ENCODE peak calls at places on chromosomes 5 and 9, in ten cellular contexts. R is CD4-positive, alpha-beta T cell; K is heart right ventricle; B is stimulated activated CD8-positive, alpha-beta memory T cell treated with anti-CD3 and anti-CD28 coated beads, Interleukin-2, amount 100 ng/mL, for 1 hour; Q is H7; E is cardiac fibroblast; I is LoVo; N is Peyer's patch; M is activated T-cell treated with anti-CD3 and anti-CD28 coated beads for 24 hours; T is AG04450. J is an unnamed sample.

GRCh38 chr5:59104400-59105117 is 521.7 kb downstream of the RAB3C start:
- DNase-seq in K (no peak), R (no peak), I (no peak), E (peak; percentile 39), M (no peak), Q (no peak), N (no peak), T (no peak), B (no peak), J (no peak)

GRCh38 chr9:134291961-134292871 is 34.0 kb upstream of the RXRA start:
- DNase-seq in B (no peak), E (no peak), N (no peak), M (no peak), K (peak; percentile 10), Q (peak; percentile 54), R (no peak), I (no peak), T (no peak), J (no peak)

GRCh38 chr5:83551826-83552225 is 80.3 kb downstream of the VCAN start:
- DNase-seq in I (no peak), B (no peak), M (no peak), Q (no peak), R (no peak), K (no peak), E (peak; percentile 80), N (no peak), T (peak; percentile 58), J (no peak)

GRCh38 chr5:96340357-96340756 is 92.7 kb downstream of the PCSK1 start:
- DNase-seq in N (no peak), K (no peak), I (no peak), M (no peak), B (no peak), Q (no peak), R (no peak), E (peak; percentile 51), T (no peak), J (no peak)

GRCh38 chr5:175378444-175379028 is 65.4 kb downstream of the DRD1 start:
- DNase-seq in T (peak; percentile 32), B (no peak), Q (no peak), E (no peak), N (no peak), M (no peak), I (peak; percentile 95), K (no peak), R (no peak), J (peak; percentile 96)

GRCh38 chr9:86923061-86923460 is 24.2 kb downstream of the GAS1 start:
- DNase-seq in T (no peak), E (no peak), M (no peak), B (no peak), K (no peak), Q (no peak), I (no peak), R (no peak), N (no peak), J (no peak)

GRCh38 chr5:25295067-25295466 is 650.3 kb upstream of the CDH10 start:
- DNase-seq in K (no peak), I (no peak), T (no peak), M (no peak), R (no peak), Q (no peak), E (no peak), N (no peak), B (no peak), J (no peak)

GRCh38 chr5:171596391-171596878 is 177.0 kb downstream of the FGF18 start:
- DNase-seq in M (no peak), B (no peak), I (no peak), Q (peak; percentile 81), N (no peak), R (no peak), E (peak; percentile 97), K (peak; percentile 85), T (peak; percentile 91), J (no peak)

GRCh38 chr5:133360693-133361479 is 251.5 kb downstream of the FSTL4 start:
- DNase-seq in N (no peak), M (no peak), E (no peak), T (no peak), R (no peak), B (no peak), K (no peak), I (no peak), Q (no peak), J (peak; percentile 10)

GRCh38 chr5:83426855-83427254 is 44.7 kb upstream of the VCAN start:
- DNase-seq in B (no peak), E (no peak), R (no peak), Q (no peak), K (no peak), I (no peak), N (no peak), M (no peak), T (no peak), J (no peak)

GRCh38 chr5:159419567-159419966 is 89.3 kb upstream of the IL12B start:
- DNase-seq in I (no peak), B (no peak), K (no peak), Q (peak; percentile 22), M (no peak), E (no peak), T (no peak), R (no peak), N (no peak), J (no peak)

GRCh38 chr5:73114029-73114688 is 6.2 kb upstream of the TMEM171 start:
- DNase-seq in T (no peak), N (no peak), I (no peak), E (no peak), R (no peak), K (no peak), Q (no peak), B (no peak), M (no peak), J (no peak)